ENCODE peak calls at places on chromosomes 12 and 14, in eight cellular contexts. One of them, this sample, is unnamed.
A peak's percentile ranks its signal among the peaks of the same experiment; 100 is the strongest.

GRCh38 chr14:23443881-23444280 is 8.4 kb upstream of the MYH7 start:
- DNase-seq in CD4-positive, alpha-beta T cell: no peak
- DNase-seq in transverse colon: no peak
- DNase-seq in AG10803: no peak
- DNase-seq in choroid plexus epithelial cell: no peak
- DNase-seq in AG09319: no peak
- DNase-seq in A549: no peak
- DNase-seq in hepatocyte: no peak
- DNase-seq in this sample: no peak

GRCh38 chr12:58616618-58617017 is 303.7 kb downstream of the LRIG3 start:
- DNase-seq in CD4-positive, alpha-beta T cell: no peak
- DNase-seq in transverse colon: no peak
- DNase-seq in AG10803: no peak
- DNase-seq in choroid plexus epithelial cell: no peak
- DNase-seq in AG09319: no peak
- DNase-seq in A549: no peak
- DNase-seq in hepatocyte: no peak
- DNase-seq in this sample: no peak

GRCh38 chr12:482061-482460 is 22.3 kb downstream of the B4GALNT3 start:
- DNase-seq in CD4-positive, alpha-beta T cell: no peak
- DNase-seq in transverse colon: no peak
- DNase-seq in AG10803: no peak
- DNase-seq in choroid plexus epithelial cell: no peak
- DNase-seq in AG09319: no peak
- DNase-seq in A549: no peak
- DNase-seq in hepatocyte: no peak
- DNase-seq in this sample: no peak

GRCh38 chr12:100295764-100296555 is 29.0 kb downstream of the SCYL2 start:
- DNase-seq in CD4-positive, alpha-beta T cell: no peak
- DNase-seq in transverse colon: no peak
- DNase-seq in AG10803: peak; percentile 20
- DNase-seq in choroid plexus epithelial cell: peak; percentile 12
- DNase-seq in AG09319: no peak
- DNase-seq in A549: no peak
- DNase-seq in hepatocyte: no peak
- DNase-seq in this sample: no peak

GRCh38 chr14:70919774-70920173 is 12.5 kb downstream of the PCNX1 start:
- DNase-seq in CD4-positive, alpha-beta T cell: no peak
- DNase-seq in transverse colon: no peak
- DNase-seq in AG10803: no peak
- DNase-seq in choroid plexus epithelial cell: peak; percentile 66
- DNase-seq in AG09319: no peak
- DNase-seq in A549: no peak
- DNase-seq in hepatocyte: no peak
- DNase-seq in this sample: peak; percentile 56

GRCh38 chr14:92277031-92277430 is 45.9 kb upstream of the SLC24A4 start:
- DNase-seq in CD4-positive, alpha-beta T cell: no peak
- DNase-seq in transverse colon: no peak
- DNase-seq in AG10803: peak; percentile 7
- DNase-seq in choroid plexus epithelial cell: no peak
- DNase-seq in AG09319: no peak
- DNase-seq in A549: no peak
- DNase-seq in hepatocyte: no peak
- DNase-seq in this sample: no peak

GRCh38 chr12:110563702-110564470 is 19.2 kb downstream of the PPTC7 start:
- DNase-seq in CD4-positive, alpha-beta T cell: no peak
- DNase-seq in transverse colon: no peak
- DNase-seq in AG10803: peak; percentile 69
- DNase-seq in choroid plexus epithelial cell: peak; percentile 88
- DNase-seq in AG09319: peak; percentile 55
- DNase-seq in A549: no peak
- DNase-seq in hepatocyte: no peak
- DNase-seq in this sample: peak; percentile 42

GRCh38 chr12:132804426-132804861 is 24.2 kb downstream of the GOLGA3 start:
- DNase-seq in CD4-positive, alpha-beta T cell: no peak
- DNase-seq in transverse colon: peak; percentile 57
- DNase-seq in AG10803: no peak
- DNase-seq in choroid plexus epithelial cell: no peak
- DNase-seq in AG09319: no peak
- DNase-seq in A549: peak; percentile 29
- DNase-seq in hepatocyte: peak; percentile 34
- DNase-seq in this sample: no peak

GRCh38 chr12:10212623-10213131 is at the start of gene GABARAPL1:
- DNase-seq in CD4-positive, alpha-beta T cell: peak; percentile 83
- DNase-seq in transverse colon: peak; percentile 85
- DNase-seq in AG10803: peak; percentile 86
- DNase-seq in choroid plexus epithelial cell: peak; percentile 94
- DNase-seq in AG09319: peak; percentile 63
- DNase-seq in A549: peak; percentile 84
- DNase-seq in hepatocyte: peak; percentile 92
- DNase-seq in this sample: peak; percentile 86

GRCh38 chr14:72513994-72514659 is 379.8 kb downstream of the DPF3 start:
- DNase-seq in CD4-positive, alpha-beta T cell: no peak
- DNase-seq in transverse colon: no peak
- DNase-seq in AG10803: peak; percentile 58
- DNase-seq in choroid plexus epithelial cell: peak; percentile 75
- DNase-seq in AG09319: no peak
- DNase-seq in A549: peak; percentile 44
- DNase-seq in hepatocyte: peak; percentile 57
- DNase-seq in this sample: peak; percentile 57

GRCh38 chr12:106519587-106519986 is 63.2 kb upstream of the RFX4 start:
- DNase-seq in CD4-positive, alpha-beta T cell: no peak
- DNase-seq in transverse colon: no peak
- DNase-seq in AG10803: peak; percentile 11
- DNase-seq in choroid plexus epithelial cell: peak; percentile 15
- DNase-seq in AG09319: no peak
- DNase-seq in A549: no peak
- DNase-seq in hepatocyte: peak; percentile 32
- DNase-seq in this sample: no peak

GRCh38 chr12:40336573-40337199 is 111.9 kb downstream of the LRRK2 start:
- DNase-seq in CD4-positive, alpha-beta T cell: no peak
- DNase-seq in transverse colon: no peak
- DNase-seq in AG10803: peak; percentile 21
- DNase-seq in choroid plexus epithelial cell: peak; percentile 48
- DNase-seq in AG09319: no peak
- DNase-seq in A549: peak; percentile 27
- DNase-seq in hepatocyte: peak; percentile 22
- DNase-seq in this sample: peak; percentile 12

GRCh38 chr12:109295764-109296425 is 13.2 kb downstream of the FOXN4 start:
- DNase-seq in CD4-positive, alpha-beta T cell: no peak
- DNase-seq in transverse colon: no peak
- DNase-seq in AG10803: no peak
- DNase-seq in choroid plexus epithelial cell: no peak
- DNase-seq in AG09319: no peak
- DNase-seq in A549: no peak
- DNase-seq in hepatocyte: no peak
- DNase-seq in this sample: no peak

GRCh38 chr12:39795481-39795880 is 175.9 kb upstream of the ABCD2 start:
- DNase-seq in CD4-positive, alpha-beta T cell: no peak
- DNase-seq in transverse colon: no peak
- DNase-seq in AG10803: no peak
- DNase-seq in choroid plexus epithelial cell: no peak
- DNase-seq in AG09319: no peak
- DNase-seq in A549: no peak
- DNase-seq in hepatocyte: no peak
- DNase-seq in this sample: no peak

GRCh38 chr12:62802981-62803380 is 132.0 kb downstream of the PPM1H start:
- DNase-seq in CD4-positive, alpha-beta T cell: no peak
- DNase-seq in transverse colon: no peak
- DNase-seq in AG10803: peak; percentile 16
- DNase-seq in choroid plexus epithelial cell: peak; percentile 75
- DNase-seq in AG09319: no peak
- DNase-seq in A549: no peak
- DNase-seq in hepatocyte: no peak
- DNase-seq in this sample: peak; percentile 46

GRCh38 chr12:124001343-124001742 is 28.3 kb downstream of the ZNF664 start:
- DNase-seq in CD4-positive, alpha-beta T cell: no peak
- DNase-seq in transverse colon: no peak
- DNase-seq in AG10803: no peak
- DNase-seq in choroid plexus epithelial cell: no peak
- DNase-seq in AG09319: no peak
- DNase-seq in A549: no peak
- DNase-seq in hepatocyte: no peak
- DNase-seq in this sample: no peak

GRCh38 chr14:54839681-54840080 is 62.9 kb downstream of the GCH1 start:
- DNase-seq in CD4-positive, alpha-beta T cell: no peak
- DNase-seq in transverse colon: no peak
- DNase-seq in AG10803: peak; percentile 51
- DNase-seq in choroid plexus epithelial cell: peak; percentile 72
- DNase-seq in AG09319: no peak
- DNase-seq in A549: peak; percentile 19
- DNase-seq in hepatocyte: peak; percentile 28
- DNase-seq in this sample: peak; percentile 28

GRCh38 chr14:23056956-23057756 is at the start of gene CDH24:
- DNase-seq in CD4-positive, alpha-beta T cell: peak; percentile 44
- DNase-seq in transverse colon: peak; percentile 84
- DNase-seq in AG10803: peak; percentile 55
- DNase-seq in choroid plexus epithelial cell: peak; percentile 72
- DNase-seq in AG09319: no peak
- DNase-seq in A549: peak; percentile 58
- DNase-seq in hepatocyte: peak; percentile 89
- DNase-seq in this sample: peak; percentile 68

GRCh38 chr12:54431911-54432814 is 13.1 kb upstream of the ITGA5 start:
- DNase-seq in CD4-positive, alpha-beta T cell: no peak
- DNase-seq in transverse colon: peak; percentile 66
- DNase-seq in AG10803: peak; percentile 86
- DNase-seq in choroid plexus epithelial cell: no peak
- DNase-seq in AG09319: no peak
- DNase-seq in A549: peak; percentile 70
- DNase-seq in hepatocyte: peak; percentile 71
- DNase-seq in this sample: peak; percentile 69

DNA sequence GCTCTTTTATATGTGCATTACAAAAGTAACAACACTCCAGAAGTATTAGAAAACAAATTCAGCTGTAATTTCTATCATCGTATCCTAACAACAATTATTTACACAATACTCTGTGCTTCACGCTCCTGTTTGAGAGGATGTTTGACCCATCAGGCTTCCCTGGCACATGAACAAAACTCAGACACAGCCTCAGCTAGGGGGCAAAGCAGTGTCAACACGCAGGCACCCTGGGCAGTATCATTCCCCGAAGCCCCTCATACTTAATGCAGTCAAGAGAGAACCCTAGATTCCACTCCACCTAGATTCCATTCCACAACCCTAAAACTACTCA is 15.4 kb downstream of the MANSC1 start:
- DNase-seq in CD4-positive, alpha-beta T cell: no peak
- DNase-seq in transverse colon: no peak
- DNase-seq in AG10803: no peak
- DNase-seq in choroid plexus epithelial cell: no peak
- DNase-seq in AG09319: no peak
- DNase-seq in A549: no peak
- DNase-seq in hepatocyte: no peak
- DNase-seq in this sample: no peak
- TF ChIP-seq CTCF in CD4-positive, alpha-beta T cell: peak; percentile 70
- TF ChIP-seq CTCF in transverse colon: no peak
- TF ChIP-seq CTCF in AG10803: no peak
- TF ChIP-seq CTCF in choroid plexus epithelial cell: no peak
- TF ChIP-seq CTCF in AG09319: no peak
- TF ChIP-seq CTCF in A549: peak; percentile 38
- TF ChIP-seq CTCF in hepatocyte: no peak
- TF ChIP-seq CTCF in this sample: no peak

DNA sequence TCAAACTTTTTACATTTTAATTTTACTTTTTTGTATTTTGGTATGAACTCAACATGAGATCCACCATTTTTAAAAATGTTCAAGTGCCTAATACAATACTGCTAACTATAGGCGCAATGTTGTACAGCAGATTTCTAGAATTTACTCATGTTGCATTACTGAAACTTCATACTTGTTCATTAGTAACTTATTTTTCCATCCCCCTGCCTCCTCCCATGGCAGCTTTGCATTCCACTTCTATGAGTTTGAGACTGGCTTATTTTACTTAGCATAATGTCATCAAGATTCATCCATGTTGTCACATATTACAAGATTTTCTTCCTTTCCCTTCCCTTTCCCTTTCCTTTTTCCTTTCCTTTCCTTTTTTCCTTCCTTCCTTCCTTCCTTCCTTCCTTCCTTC is 825.9 kb downstream of the SLC16A7 start:
- DNase-seq in CD4-positive, alpha-beta T cell: no peak
- DNase-seq in transverse colon: no peak
- DNase-seq in AG10803: no peak
- DNase-seq in choroid plexus epithelial cell: no peak
- DNase-seq in AG09319: no peak
- DNase-seq in A549: peak; percentile 8
- DNase-seq in hepatocyte: no peak
- DNase-seq in this sample: no peak
- TF ChIP-seq CTCF in CD4-positive, alpha-beta T cell: no peak
- TF ChIP-seq CTCF in transverse colon: no peak
- TF ChIP-seq CTCF in AG10803: no peak
- TF ChIP-seq CTCF in choroid plexus epithelial cell: no peak
- TF ChIP-seq CTCF in AG09319: no peak
- TF ChIP-seq CTCF in A549: no peak
- TF ChIP-seq CTCF in hepatocyte: no peak
- TF ChIP-seq CTCF in this sample: no peak

DNA sequence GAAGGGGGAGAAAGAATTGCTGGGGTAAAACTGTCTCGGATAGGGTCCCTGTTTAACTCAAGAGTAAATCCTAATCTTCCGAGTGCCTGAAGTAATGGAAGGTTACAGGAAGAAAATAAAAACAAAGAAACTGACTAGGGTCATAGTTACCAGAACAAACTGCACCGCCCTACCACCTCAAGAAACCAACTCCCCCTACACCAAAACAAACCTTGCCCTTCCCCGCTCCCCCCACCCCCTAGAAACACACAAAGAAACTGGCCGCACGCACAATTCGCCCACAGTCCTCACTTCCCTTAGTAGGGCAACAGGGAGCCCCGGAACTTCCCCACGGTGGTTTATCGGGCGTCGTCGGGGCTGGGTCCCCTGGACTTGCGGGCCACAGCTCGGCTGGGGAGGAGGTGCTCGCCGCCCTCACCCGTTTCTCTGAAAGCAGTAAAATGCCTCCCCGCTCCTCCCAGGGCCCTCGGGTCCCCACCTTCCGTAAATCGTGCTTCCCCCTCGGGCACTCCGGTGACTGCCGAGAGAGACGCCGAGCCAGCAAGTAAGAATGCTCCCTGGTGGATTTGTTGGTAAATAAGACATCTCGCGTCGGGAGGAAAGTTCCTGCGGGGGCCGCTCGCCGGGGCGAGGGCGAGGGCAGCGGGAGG is 2.4 kb downstream of the SINHCAF start:
- DNase-seq in CD4-positive, alpha-beta T cell: no peak
- DNase-seq in transverse colon: peak; percentile 57
- DNase-seq in AG10803: no peak
- DNase-seq in choroid plexus epithelial cell: peak; percentile 22
- DNase-seq in AG09319: no peak
- DNase-seq in A549: peak; percentile 41
- DNase-seq in hepatocyte: no peak
- DNase-seq in this sample: peak; percentile 35
- TF ChIP-seq CTCF in CD4-positive, alpha-beta T cell: no peak
- TF ChIP-seq CTCF in transverse colon: no peak
- TF ChIP-seq CTCF in AG10803: no peak
- TF ChIP-seq CTCF in choroid plexus epithelial cell: no peak
- TF ChIP-seq CTCF in AG09319: no peak
- TF ChIP-seq CTCF in A549: no peak
- TF ChIP-seq CTCF in hepatocyte: no peak
- TF ChIP-seq CTCF in this sample: no peak

DNA sequence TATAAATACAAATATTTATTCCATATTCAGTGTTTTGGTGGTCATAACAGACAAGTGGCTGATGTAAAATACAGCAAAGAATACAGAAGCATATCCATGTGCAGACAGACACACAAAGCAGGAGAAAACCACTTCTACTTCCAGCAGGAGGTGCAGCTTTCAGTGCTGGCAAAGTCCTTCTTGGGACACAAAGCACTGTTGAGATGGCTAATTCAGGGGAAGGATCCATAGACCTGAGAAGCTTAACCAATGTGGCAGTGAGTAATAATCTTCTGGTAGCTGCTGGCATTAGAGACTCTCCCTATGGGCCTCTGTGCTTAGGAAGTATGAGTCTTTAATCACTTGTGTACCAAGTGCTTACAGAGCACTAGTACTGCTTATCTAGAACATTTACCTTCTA is 26.8 kb downstream of the AMN1 start:
- DNase-seq in CD4-positive, alpha-beta T cell: no peak
- DNase-seq in transverse colon: no peak
- DNase-seq in AG10803: peak; percentile 17
- DNase-seq in choroid plexus epithelial cell: peak; percentile 62
- DNase-seq in AG09319: no peak
- DNase-seq in A549: peak; percentile 60
- DNase-seq in hepatocyte: peak; percentile 10
- DNase-seq in this sample: peak; percentile 7
- TF ChIP-seq CTCF in CD4-positive, alpha-beta T cell: no peak
- TF ChIP-seq CTCF in transverse colon: no peak
- TF ChIP-seq CTCF in AG10803: peak; percentile 27
- TF ChIP-seq CTCF in choroid plexus epithelial cell: peak; percentile 58
- TF ChIP-seq CTCF in AG09319: no peak
- TF ChIP-seq CTCF in A549: peak; percentile 22
- TF ChIP-seq CTCF in hepatocyte: peak; percentile 19
- TF ChIP-seq CTCF in this sample: no peak